ENCODE peak calls at places on chromosomes 16 and 17, in six cellular contexts. Q, I, B, K, L and T are unnamed samples.

GRCh38 chr16:77991701-77992100 is 30.6 kb upstream of the CLEC3A start:
- DNase-seq in K (no peak), I (no peak), L (no peak), Q (no peak), B (no peak), T (no peak)

GRCh38 chr17:28849281-28849680 is 5.5 kb upstream of the ERAL1 start:
- DNase-seq in B (no peak), L (no peak), I (no peak), K (peak; percentile 33), Q (no peak), T (no peak)

GRCh38 chr17:1126801-1127550 is 52.8 kb downstream of the ABR start:
- DNase-seq in L (no peak), Q (no peak), I (no peak), B (no peak), K (no peak), T (no peak)

GRCh38 chr17:40073454-40074174 is 10.8 kb downstream of the THRA start:
- DNase-seq in B (no peak), L (no peak), Q (no peak), K (no peak), I (no peak), T (no peak)

GRCh38 chr17:39872700-39873099 is 4.7 kb downstream of the ZPBP2 start:
- DNase-seq in Q (no peak), B (no peak), K (peak; percentile 78), I (no peak), L (no peak), T (no peak)

GRCh38 chr16:78364501-78364900 is 265.0 kb downstream of the WWOX start:
- DNase-seq in L (no peak), Q (no peak), B (no peak), K (no peak), I (no peak), T (no peak)

GRCh38 chr17:40242774-40243173 is 23.7 kb downstream of the WIPF2 start:
- DNase-seq in I (no peak), K (peak; percentile 68), L (no peak), B (no peak), Q (no peak), T (no peak)

GRCh38 chr17:65345261-65346060 is 208.3 kb downstream of the RGS9 start:
- DNase-seq in B (no peak), L (no peak), K (no peak), I (no peak), Q (no peak), T (no peak)

GRCh38 chr16:67241008-67241900 is 6.0 kb downstream of the FHOD1 start:
- DNase-seq in K (peak; percentile 92), Q (no peak), B (no peak), I (no peak), L (peak; percentile 68), T (no peak)

GRCh38 chr17:59361386-59361785 is 29.9 kb downstream of the YPEL2 start:
- DNase-seq in B (no peak), K (peak; percentile 97), Q (no peak), L (no peak), I (no peak), T (no peak)

GRCh38 chr16:3609895-3610697 is 1.3 kb downstream of the SLX4 start:
- DNase-seq in B (no peak), Q (no peak), K (peak; percentile 15), I (no peak), L (no peak), T (no peak)
- H3K27ac ChIP-seq in B (peak overlapping the region; percentile 88), Q (peak overlapping the region; percentile 92), K (no peak overlapping the region), I (no peak overlapping the region), L (no peak overlapping the region), T (no peak overlapping the region)

GRCh38 chr16:47600376-47600775 is 139.2 kb downstream of the PHKB start:
- DNase-seq in I (no peak), Q (no peak), L (no peak), K (no peak), B (no peak), T (no peak)
- H3K27ac ChIP-seq in I (no peak overlapping the region), Q (no peak overlapping the region), L (no peak overlapping the region), K (no peak overlapping the region), B (no peak overlapping the region), T (no peak overlapping the region)

DNA sequence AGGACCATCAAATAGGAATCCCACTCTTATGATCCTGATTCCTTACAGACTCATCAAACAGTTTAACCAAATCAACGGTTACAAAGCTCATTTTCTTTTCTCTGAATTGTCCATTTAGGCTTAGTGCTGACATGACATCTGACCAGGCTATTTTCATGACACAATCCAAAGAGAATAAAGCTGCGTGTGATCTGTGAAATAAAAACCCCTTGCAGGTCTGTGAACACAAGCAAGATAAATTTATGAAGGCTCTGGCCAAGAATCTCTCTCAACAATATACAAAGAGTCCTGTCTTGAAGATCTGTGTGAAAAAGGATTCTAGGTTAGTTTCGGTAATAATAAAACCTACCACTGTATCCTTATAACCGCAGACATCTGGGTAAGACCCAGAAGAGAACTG is 22.0 kb downstream of the COG1 start:
- DNase-seq in L (no peak), I (no peak), Q (no peak), B (no peak), K (no peak), T (no peak)
- H3K27ac ChIP-seq in L (no peak overlapping the region), I (peak overlapping the region; percentile 14), Q (no peak overlapping the region), B (no peak overlapping the region), K (no peak overlapping the region), T (no peak overlapping the region)

GRCh38 chr16:79595916-79596450 is 4.6 kb downstream of the MAF start:
- DNase-seq in L (no peak), I (no peak), K (no peak), Q (peak; percentile 24), B (no peak), T (no peak)

GRCh38 chr16:79597775-79598174 is 2.8 kb downstream of the MAF start:
- DNase-seq in I (no peak), Q (no peak), B (no peak), K (no peak), L (no peak), T (no peak)

GRCh38 chr16:79598341-79599181 is 2.0 kb downstream of the MAF start:
- DNase-seq in K (peak; percentile 12), Q (peak; percentile 45), I (peak; percentile 87), L (peak; percentile 58), B (peak; percentile 11), T (peak; percentile 32)

GRCh38 chr16:79595261-79595660 is 5.3 kb downstream of the MAF start:
- DNase-seq in B (no peak), I (no peak), L (no peak), Q (no peak), K (no peak), T (no peak)

DNA sequence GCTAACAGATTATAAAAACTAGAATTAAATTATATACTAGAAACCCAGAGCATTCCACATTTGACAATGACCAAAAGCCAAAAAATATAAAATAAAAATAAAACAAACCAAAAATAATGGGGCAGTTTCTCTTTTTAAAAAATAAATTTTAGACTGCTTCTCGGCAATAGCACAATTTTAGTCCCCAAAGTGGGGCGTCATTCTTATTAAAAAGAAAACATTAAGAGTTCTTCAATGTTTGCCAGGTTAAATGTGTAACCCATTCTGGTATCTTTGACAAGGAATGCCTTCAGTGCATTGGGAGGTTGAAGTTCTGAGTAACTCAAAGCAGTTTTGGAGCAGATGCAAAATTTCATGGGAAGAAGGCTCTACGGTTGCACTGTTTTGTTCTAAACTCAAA is 3.3 kb downstream of the MAF start:
- DNase-seq in K (no peak), I (no peak), L (no peak), Q (no peak), B (no peak), T (no peak)
- H3K27ac ChIP-seq in K (no peak overlapping the region), I (no peak overlapping the region), L (peak overlapping the region; percentile 58), Q (peak overlapping the region; percentile 57), B (no peak overlapping the region), T (peak overlapping the region; percentile 26)

DNA sequence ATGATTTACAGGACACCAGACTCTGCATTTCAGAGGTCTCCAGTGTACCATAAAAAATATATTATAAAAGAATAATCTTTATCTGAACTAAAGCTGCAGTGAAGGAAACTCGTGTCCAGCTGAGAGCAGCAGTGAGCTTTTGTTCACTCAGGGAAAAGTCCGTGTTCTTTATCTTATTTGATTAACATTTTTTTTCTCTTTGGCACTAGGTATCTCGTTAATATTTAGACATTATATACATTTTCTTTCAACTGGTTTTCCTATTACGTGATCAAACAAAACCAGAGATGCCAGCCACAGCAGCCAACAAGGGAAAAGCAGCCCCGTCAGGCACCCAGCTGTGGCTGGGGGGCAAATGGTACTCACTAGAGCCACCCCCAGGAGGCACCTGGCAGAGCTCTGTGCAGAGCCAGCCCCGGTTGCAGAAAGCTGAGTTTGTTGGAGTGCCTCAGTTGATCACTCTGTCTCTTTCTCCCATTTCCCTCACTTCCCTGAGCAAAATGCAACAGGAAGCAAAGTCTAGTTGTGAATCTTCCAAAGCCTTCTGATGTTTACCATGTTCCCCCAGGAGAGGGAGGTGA is 1.1 kb upstream of the HS3ST4 start:
- DNase-seq in B (no peak), L (no peak), I (peak; percentile 16), K (no peak), Q (no peak), T (no peak)
- H3K27ac ChIP-seq in B (no peak overlapping the region), L (no peak overlapping the region), I (no peak overlapping the region), K (no peak overlapping the region), Q (no peak overlapping the region), T (no peak overlapping the region)

GRCh38 chr17:68572138-68572842 is 28.9 kb downstream of the FAM20A start:
- DNase-seq in K (no peak), L (no peak), I (no peak), B (no peak), Q (no peak), T (no peak)
- H3K27ac ChIP-seq in K (no peak overlapping the region), L (no peak overlapping the region), I (no peak overlapping the region), B (no peak overlapping the region), Q (no peak overlapping the region), T (no peak overlapping the region)

GRCh38 chr16:60776311-60776710 is 1259.9 kb downstream of the CDH8 start:
- DNase-seq in Q (no peak), L (no peak), I (no peak), K (no peak), B (no peak), T (no peak)
- H3K27ac ChIP-seq in Q (no peak overlapping the region), L (no peak overlapping the region), I (no peak overlapping the region), K (no peak overlapping the region), B (no peak overlapping the region), T (no peak overlapping the region)